ENCODE peak calls at places on chromosomes 4 and X, in six cellular contexts. C, K, D, T, H and V are unnamed samples.

GRCh38 chrX:96244955-96245354 is 439.7 kb upstream of the DIAPH2 start:
- DNase-seq in D (no peak), H (peak), K (no peak), C (peak), T (no peak), V (no peak)

GRCh38 chr4:1179089-1179441 is 6.7 kb upstream of the SPON2 start:
- DNase-seq in C (no peak), K (peak), D (no peak), T (no peak), H (no peak), V (no peak)

GRCh38 chr4:13484749-13485345 is 707 bp upstream of the RAB28 start:
- DNase-seq in T (no peak), K (no peak), C (peak), D (no peak), H (peak), V (no peak)

GRCh38 chr4:46179356-46179755 is 55.5 kb upstream of the GABRG1 start:
- DNase-seq in D (no peak), H (no peak), C (no peak), K (no peak), T (no peak), V (no peak)

GRCh38 chr4:87896020-87896621 is 63.4 kb downstream of the MEPE start:
- DNase-seq in D (no peak), C (peak), H (peak), K (no peak), T (no peak), V (no peak)

GRCh38 chrX:18616688-18617087 is 55.2 kb downstream of the RS1 start:
- DNase-seq in H (no peak), K (no peak), C (no peak), T (no peak), D (no peak), V (no peak)

GRCh38 chrX:11328134-11328533 is 34.9 kb downstream of the AMELX start:
- DNase-seq in H (no peak), D (no peak), T (no peak), C (no peak), K (no peak), V (no peak)

GRCh38 chr4:97525236-97525635 is 618.0 kb downstream of the STPG2 start:
- DNase-seq in C (no peak), K (no peak), D (no peak), T (no peak), H (no peak), V (no peak)

GRCh38 chrX:50158616-50159015 is 42.2 kb downstream of the AKAP4 start:
- DNase-seq in K (no peak), D (no peak), H (no peak), C (no peak), T (no peak), V (no peak)

GRCh38 chr4:180669637-180670036 is 1573.6 kb upstream of the TENM3 start:
- DNase-seq in C (no peak), T (no peak), D (no peak), H (no peak), K (no peak), V (no peak)

GRCh38 chr4:180668732-180669131 is 1574.5 kb upstream of the TENM3 start:
- DNase-seq in D (no peak), C (no peak), T (no peak), H (no peak), K (no peak), V (no peak)

GRCh38 chr4:180665481-180665880 is 1577.7 kb upstream of the TENM3 start:
- DNase-seq in K (no peak), C (no peak), D (no peak), H (no peak), T (no peak), V (no peak)

GRCh38 chr4:180664766-180665368 is 1578.3 kb upstream of the TENM3 start:
- DNase-seq in T (peak), C (peak), K (peak), D (peak), H (peak), V (peak)

GRCh38 chr4:180665994-180666818 is 1577.0 kb upstream of the TENM3 start:
- DNase-seq in T (no peak), H (peak), C (peak), D (no peak), K (peak), V (peak)
- TF ChIP-seq CREB1 in T (no peak), H (no peak), C (no peak), D (no peak), K (no peak), V (no peak)

DNA sequence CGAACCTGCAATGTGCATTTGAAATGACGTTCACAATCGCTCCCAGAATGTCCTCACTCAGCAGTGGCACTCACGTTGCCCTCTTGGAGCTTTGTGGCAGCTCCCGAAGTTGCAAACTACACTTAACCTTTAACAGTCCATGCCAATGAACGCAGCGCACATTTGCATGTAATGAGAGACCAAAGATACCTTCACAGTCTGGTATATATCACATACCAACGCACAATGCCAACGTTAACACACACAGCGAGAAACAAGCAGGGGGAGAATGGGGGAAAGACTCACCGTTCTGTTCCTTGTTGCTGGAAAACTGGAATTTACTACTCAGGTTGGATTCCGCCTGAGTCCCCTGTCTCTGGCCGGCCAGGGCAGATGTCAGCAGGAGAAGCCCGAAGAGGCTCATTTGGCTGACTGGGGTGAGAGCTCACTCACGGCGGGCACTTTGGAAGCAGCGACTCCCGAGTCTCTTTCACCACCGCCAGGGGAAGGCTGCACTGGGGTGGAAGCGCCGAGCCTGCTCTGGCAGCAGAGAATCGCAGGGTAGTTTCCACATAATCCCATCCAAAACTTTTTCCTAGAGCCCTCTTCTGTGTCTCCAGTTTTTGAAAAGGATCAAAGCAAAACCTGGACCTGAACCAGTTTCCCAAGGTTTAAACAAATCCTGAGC is 965 bp downstream of the PDGFC start:
- DNase-seq in D (peak), C (peak), T (no peak), K (no peak), H (peak), V (peak)
- TF ChIP-seq CREB1 in D (no peak), C (no peak), T (no peak), K (no peak), H (no peak), V (no peak)

DNA sequence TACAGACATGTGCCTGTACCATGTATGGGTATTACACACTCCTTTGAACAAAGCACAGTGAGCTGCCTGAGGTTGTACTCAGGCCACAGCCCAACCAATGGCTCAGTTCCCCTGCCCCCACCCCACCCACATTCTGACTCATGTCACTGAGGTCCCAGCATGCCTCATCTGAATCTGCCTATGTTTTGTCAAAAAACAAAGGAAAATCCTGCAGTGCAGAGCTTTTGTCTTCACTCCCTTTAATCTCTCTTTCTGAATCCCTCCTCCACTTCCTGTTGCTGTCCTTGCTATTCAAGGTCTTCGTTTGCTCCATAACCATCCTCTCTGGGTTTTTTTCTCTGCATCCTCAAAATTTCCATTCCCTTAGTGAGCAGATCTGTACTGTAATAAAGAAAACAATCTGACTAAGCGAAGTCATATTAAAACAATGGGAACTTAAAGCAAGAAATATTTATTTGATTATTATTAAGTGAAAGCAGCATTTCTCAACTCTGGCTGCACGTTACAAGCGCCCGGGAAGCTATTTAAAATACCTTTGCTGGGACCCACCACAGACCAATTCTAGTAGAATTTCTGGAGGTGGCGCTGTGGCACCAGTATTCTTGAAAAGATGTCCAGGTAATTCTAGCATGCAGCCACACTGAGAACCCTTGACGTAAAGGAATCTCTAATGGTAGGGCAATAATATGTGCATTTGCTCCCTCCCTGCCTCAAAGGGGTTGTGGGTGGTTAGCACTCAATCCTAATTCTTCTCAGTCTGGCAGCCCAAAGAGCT is 8.8 kb downstream of the GUCY2F start:
- DNase-seq in D (peak), C (peak), T (no peak), H (peak), K (peak), V (peak)
- TF ChIP-seq CREB1 in D (no peak), C (no peak), T (no peak), H (no peak), K (no peak), V (no peak)

DNA sequence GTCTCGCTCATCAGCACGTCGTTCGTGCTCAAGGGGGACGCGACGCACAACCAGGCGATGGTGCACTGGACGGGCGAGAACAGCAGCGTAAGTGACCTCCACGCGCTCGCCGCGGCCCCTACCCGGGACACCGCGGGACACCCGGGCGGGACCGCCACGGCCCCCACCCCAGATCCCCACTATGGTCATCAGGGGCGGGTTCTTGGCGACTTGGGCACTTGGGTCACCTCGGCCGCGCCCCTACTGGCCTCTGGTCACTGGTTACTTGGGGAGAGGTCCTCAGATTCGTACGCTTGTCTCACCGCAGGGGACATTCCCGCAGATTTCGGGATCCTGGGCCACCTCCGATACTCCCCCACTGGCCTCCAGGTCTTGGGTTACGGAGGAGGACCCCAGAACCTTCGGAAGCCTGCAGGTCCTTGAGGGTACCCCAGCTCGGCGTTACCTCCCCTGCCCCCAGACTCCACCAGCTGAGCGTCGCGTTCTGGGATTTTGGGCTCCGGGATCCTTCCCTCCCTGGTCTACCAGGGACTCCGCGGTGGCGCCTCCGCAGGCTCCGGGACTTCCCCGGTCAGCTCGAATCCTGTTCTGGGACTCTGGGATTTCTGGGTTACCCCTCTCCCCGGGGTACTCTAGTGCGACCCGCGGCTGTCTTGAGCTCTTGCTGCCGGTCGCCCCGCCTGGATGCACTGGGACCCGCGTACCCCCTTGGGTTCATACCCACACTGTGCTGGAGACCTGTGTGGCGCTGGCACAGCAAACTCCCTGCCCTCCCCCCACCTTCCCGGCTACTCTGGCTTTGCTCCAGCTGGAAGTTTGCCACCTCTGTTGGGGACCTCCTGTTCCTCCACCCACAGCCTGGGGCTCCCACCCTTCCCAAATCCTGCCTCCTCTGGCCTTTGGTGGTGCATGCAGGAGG is 961 bp downstream of the SORCS2 start:
- DNase-seq in T (no peak), D (no peak), C (peak), K (no peak), H (no peak), V (no peak)
- TF ChIP-seq CREB1 in T (no peak), D (no peak), C (no peak), K (no peak), H (no peak), V (no peak)

DNA sequence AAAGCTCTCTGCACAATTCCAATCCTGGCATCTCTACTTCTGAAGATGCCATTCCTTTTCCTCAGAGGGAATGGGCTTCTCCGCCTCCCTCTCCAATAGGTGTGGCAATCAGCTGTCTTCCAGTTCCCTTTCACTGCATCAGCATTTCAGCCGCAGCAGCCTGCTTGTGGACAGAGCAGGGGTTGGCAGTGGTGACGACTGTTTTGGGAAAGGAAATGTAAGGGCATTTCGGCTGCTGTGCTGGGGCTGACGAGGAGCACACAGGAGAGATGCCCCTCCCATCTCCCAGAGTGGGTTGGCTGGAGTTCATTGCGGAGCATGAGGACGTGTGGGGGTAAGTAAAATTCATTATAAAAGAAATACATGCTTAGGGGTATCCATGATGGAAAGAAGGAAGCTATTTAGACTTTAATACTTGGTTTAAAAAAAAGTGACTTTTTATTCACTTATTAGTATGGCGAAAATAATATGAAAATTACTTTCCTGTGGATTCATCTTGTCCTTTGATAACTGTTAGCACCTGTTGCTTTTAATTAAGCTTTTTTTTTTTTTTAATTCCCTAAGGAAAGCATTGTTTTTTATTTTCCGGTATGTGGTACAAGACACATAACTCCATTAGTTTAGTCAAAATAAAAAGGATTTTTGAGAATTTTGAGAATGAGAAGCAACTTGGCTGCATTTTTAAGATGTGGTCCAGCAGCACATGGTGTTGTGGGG is at the start of gene LIMCH1:
- DNase-seq in K (no peak), H (no peak), T (no peak), C (peak), D (peak), V (peak)
- TF ChIP-seq CREB1 in K (no peak), H (no peak), T (no peak), C (no peak), D (no peak), V (no peak)

GRCh38 chr4:139738846-139739613 is 73.4 kb downstream of the MGST2 start:
- DNase-seq in C (no peak), D (peak), K (no peak), T (no peak), H (peak), V (no peak)
- TF ChIP-seq CREB1 in C (no peak), D (no peak), K (no peak), T (no peak), H (no peak), V (no peak)

GRCh38 chr4:56406151-56406550 is 18.9 kb upstream of the AASDH start:
- DNase-seq in D (no peak), H (no peak), K (no peak), C (no peak), T (no peak), V (no peak)
- TF ChIP-seq CREB1 in D (no peak), H (no peak), K (no peak), C (no peak), T (no peak), V (no peak)